ENCODE peak calls at places on chromosome 22, in six cellular contexts. A is IMR-90, Z is neuronal stem cell, H is H1, I is H9, Q is mesenchymal stem cell. B is an unnamed sample.

GRCh38 chr22:33875316-33875715 is 45.0 kb downstream of the LARGE1 start:
- DNase-seq in A (no peak), Z (no peak), H (no peak), I (no peak), Q (no peak), B (no peak)

GRCh38 chr22:21927174-21927823 is 25.3 kb downstream of the PPM1F start:
- DNase-seq in A (no peak), Z (no peak), H (no peak), I (no peak), Q (no peak), B (no peak)

GRCh38 chr22:45548991-45549736 is 46.5 kb downstream of the FBLN1 start:
- DNase-seq in A (peak), Z (no peak), H (no peak), I (no peak), Q (peak), B (peak)

GRCh38 chr22:46688949-46689348 is 49.1 kb downstream of the CERK start:
- DNase-seq in A (no peak), Z (no peak), H (no peak), I (no peak), Q (no peak), B (no peak)

GRCh38 chr22:38135133-38135706 is 24.7 kb upstream of the BAIAP2L2 start:
- DNase-seq in A (peak), Z (no peak), H (no peak), I (no peak), Q (peak), B (no peak)

GRCh38 chr22:30802202-30803166 is 107.8 kb downstream of the OSBP2 start:
- DNase-seq in A (peak), Z (peak), H (peak), I (peak), Q (peak), B (peak)

GRCh38 chr22:42836026-42836425 is 21.0 kb downstream of the ARFGAP3 start:
- DNase-seq in A (no peak), Z (no peak), H (no peak), I (no peak), Q (no peak), B (no peak)

GRCh38 chr22:47835726-47836125 is 1073.3 kb downstream of the TBC1D22A start:
- DNase-seq in A (peak), Z (no peak), H (no peak), I (no peak), Q (peak), B (no peak)

GRCh38 chr22:48442663-48443062 is 1385.0 kb downstream of the BRD1 start:
- DNase-seq in A (no peak), Z (no peak), H (no peak), I (no peak), Q (no peak), B (no peak)

GRCh38 chr22:42931421-42932196 is 74.5 kb upstream of the ARFGAP3 start:
- DNase-seq in A (peak), Z (no peak), H (no peak), I (no peak), Q (no peak), B (no peak)

GRCh38 chr22:33539902-33540751 is 380.1 kb downstream of the LARGE1 start:
- DNase-seq in A (peak), Z (no peak), H (no peak), I (no peak), Q (no peak), B (no peak)

GRCh38 chr22:43819691-43820670 is 7.9 kb upstream of the EFCAB6 start:
- DNase-seq in A (no peak), Z (no peak), H (no peak), I (peak), Q (no peak), B (no peak)

GRCh38 chr22:48581206-48581766 is 1246.4 kb downstream of the BRD1 start:
- DNase-seq in A (no peak), Z (no peak), H (no peak), I (no peak), Q (no peak), B (no peak)

GRCh38 chr22:28231423-28231822 is 312.4 kb upstream of the PITPNB start:
- DNase-seq in A (peak), Z (peak), H (no peak), I (no peak), Q (peak), B (peak)

GRCh38 chr22:41405588-41405987 is 23.8 kb downstream of the TEF start:
- DNase-seq in A (no peak), Z (no peak), H (no peak), I (no peak), Q (no peak), B (no peak)

GRCh38 chr22:49789289-49790141 is 38.2 kb downstream of the BRD1 start:
- DNase-seq in A (peak), Z (no peak), H (no peak), I (no peak), Q (peak), B (peak)

GRCh38 chr22:31206896-31207687 is 5.0 kb upstream of the LIMK2 start:
- DNase-seq in A (no peak), Z (no peak), H (no peak), I (no peak), Q (no peak), B (no peak)

GRCh38 chr22:49462291-49462690 is 365.4 kb downstream of the BRD1 start:
- DNase-seq in A (no peak), Z (no peak), H (no peak), I (no peak), Q (no peak), B (no peak)

GRCh38 chr22:30871391-30872281 is 96.9 kb downstream of the MORC2 start:
- DNase-seq in A (no peak), Z (no peak), H (no peak), I (peak), Q (no peak), B (no peak)

GRCh38 chr22:45756558-45756957 is 84.9 kb downstream of the ATXN10 start:
- DNase-seq in A (peak), Z (no peak), H (no peak), I (no peak), Q (no peak), B (no peak)

GRCh38 chr22:16601437-16602223 is 9.0 kb upstream of the CCT8L2 start:
- DNase-seq in A (no peak), Z (no peak), H (no peak), I (no peak), Q (no peak), B (no peak)

GRCh38 chr22:22787805-22788459 is 99.7 kb upstream of the IGLL5 start:
- DNase-seq in A (peak), Z (peak), H (no peak), I (peak), Q (peak), B (peak)

GRCh38 chr22:38180841-38181452 is 683 bp downstream of the PLA2G6 start:
- DNase-seq in A (no peak), Z (no peak), H (no peak), I (no peak), Q (no peak), B (peak)

GRCh38 chr22:17191163-17191562 is 28.1 kb downstream of the ADA2 start:
- DNase-seq in A (peak), Z (no peak), H (no peak), I (no peak), Q (peak), B (no peak)

GRCh38 chr22:43464809-43465208 is 53.0 kb downstream of the MPPED1 start:
- DNase-seq in A (no peak), Z (no peak), H (no peak), I (no peak), Q (no peak), B (no peak)

GRCh38 chr22:41983516-41983915 is 14.3 kb downstream of the SEPTIN3 start:
- DNase-seq in A (no peak), Z (no peak), H (no peak), I (no peak), Q (peak), B (no peak)

GRCh38 chr22:42565956-42566355 is 12.2 kb downstream of the SERHL2 start:
- DNase-seq in A (no peak), Z (no peak), H (no peak), I (no peak), Q (no peak), B (no peak)

GRCh38 chr22:33635766-33636165 is 284.5 kb downstream of the LARGE1 start:
- DNase-seq in A (no peak), Z (no peak), H (no peak), I (no peak), Q (no peak), B (no peak)

GRCh38 chr22:49787861-49788260 is 39.8 kb downstream of the BRD1 start:
- DNase-seq in A (no peak), Z (no peak), H (no peak), I (no peak), Q (no peak), B (no peak)

GRCh38 chr22:47696776-47697175 is 934.3 kb downstream of the TBC1D22A start:
- DNase-seq in A (no peak), Z (no peak), H (no peak), I (no peak), Q (no peak), B (no peak)

GRCh38 chr22:45997077-45997774 is 20.3 kb upstream of the WNT7B start:
- DNase-seq in A (peak), Z (no peak), H (no peak), I (peak), Q (peak), B (peak)

GRCh38 chr22:32326647-32327046 is 31.0 kb upstream of the RFPL3 start:
- DNase-seq in A (no peak), Z (no peak), H (no peak), I (no peak), Q (no peak), B (no peak)

GRCh38 chr22:45673482-45674175 is 2.0 kb downstream of the ATXN10 start:
- DNase-seq in A (no peak), Z (no peak), H (no peak), I (no peak), Q (no peak), B (no peak)

GRCh38 chr22:38426628-38427027 is 28.4 kb downstream of the KCNJ4 start:
- DNase-seq in A (no peak), Z (no peak), H (no peak), I (no peak), Q (no peak), B (no peak)

GRCh38 chr22:48494256-48494967 is 1333.3 kb downstream of the BRD1 start:
- DNase-seq in A (no peak), Z (no peak), H (no peak), I (no peak), Q (no peak), B (no peak)

GRCh38 chr22:50706481-50707125 is 31.4 kb upstream of the ACR start:
- DNase-seq in A (no peak), Z (no peak), H (no peak), I (no peak), Q (no peak), B (no peak)

GRCh38 chr22:29798318-29798717 is 31.1 kb downstream of the UQCR10 start:
- DNase-seq in A (no peak), Z (no peak), H (no peak), I (no peak), Q (peak), B (no peak)
- H2BK120ac ChIP-seq in A (peak), Z (no peak), H (no peak), I (no peak), Q (peak), B (no peak)

DNA sequence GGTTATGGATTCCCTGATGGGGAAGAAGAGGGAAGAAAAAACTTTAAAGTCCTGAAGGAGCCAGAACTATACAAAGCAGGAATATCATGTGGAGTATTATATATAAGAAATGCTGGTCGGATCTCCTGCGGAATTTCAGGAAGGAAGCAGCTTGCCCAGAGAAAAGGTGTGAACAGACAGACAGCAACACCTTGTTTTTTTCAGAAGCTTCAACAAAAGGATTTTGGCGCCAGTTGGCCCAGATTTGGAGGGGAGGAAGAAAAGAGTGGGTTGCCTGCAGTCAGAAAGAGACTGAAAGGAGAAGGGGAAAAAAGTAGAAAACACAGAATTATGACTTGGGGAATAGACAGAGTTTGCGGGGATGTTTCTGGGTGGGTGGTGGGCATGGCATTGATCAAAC is 45.2 kb downstream of the SEZ6L start:
- DNase-seq in A (no peak), Z (no peak), H (no peak), I (no peak), Q (no peak), B (no peak)
- H2BK15ac ChIP-seq in A (no peak), Z (no peak), H (no peak), I (no peak), Q (no peak), B (no peak)

GRCh38 chr22:39433476-39434242 is 23.2 kb upstream of the MGAT3 start:
- DNase-seq in A (no peak), Z (no peak), H (no peak), I (no peak), Q (no peak), B (no peak)

GRCh38 chr22:39434721-39435120 is 22.1 kb upstream of the MGAT3 start:
- DNase-seq in A (no peak), Z (no peak), H (no peak), I (no peak), Q (no peak), B (no peak)

GRCh38 chr22:39432361-39432811 is 24.4 kb upstream of the MGAT3 start:
- DNase-seq in A (no peak), Z (no peak), H (no peak), I (peak), Q (no peak), B (no peak)

GRCh38 chr22:39435616-39436015 is 21.2 kb upstream of the MGAT3 start:
- DNase-seq in A (no peak), Z (no peak), H (no peak), I (no peak), Q (no peak), B (no peak)

GRCh38 chr22:39434243-39434653 is 22.6 kb upstream of the MGAT3 start:
- DNase-seq in A (no peak), Z (no peak), H (no peak), I (no peak), Q (no peak), B (no peak)
- H3K4ac ChIP-seq in A (no peak), Z (no peak), H (no peak), I (no peak), Q (no peak), B (no peak)

GRCh38 chr22:19960491-19961200 is 19.0 kb upstream of the TXNRD2 start:
- DNase-seq in A (no peak), Z (no peak), H (no peak), I (no peak), Q (no peak), B (no peak)
- H2BK120ac ChIP-seq in A (no peak), Z (no peak), H (no peak), I (no peak), Q (no peak), B (no peak)

DNA sequence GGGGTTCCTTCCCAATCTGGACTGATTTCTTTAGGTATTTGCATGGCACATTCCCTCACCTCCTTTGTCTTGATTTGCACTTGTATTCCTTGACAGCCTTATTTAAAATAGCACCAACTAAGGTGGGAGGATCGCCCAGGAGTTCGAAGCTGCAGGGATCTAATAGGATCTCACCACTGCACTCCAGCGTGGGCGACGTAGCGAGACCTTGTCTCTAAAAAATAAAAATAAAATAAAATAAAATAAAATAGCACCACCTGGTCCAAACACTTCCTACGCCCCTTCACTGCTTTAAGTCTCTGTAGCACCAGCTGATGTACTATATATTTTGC is 775 bp downstream of the SLC2A11 start:
- DNase-seq in A (no peak), Z (no peak), H (no peak), I (no peak), Q (no peak), B (no peak)
- H2BK15ac ChIP-seq in A (no peak), Z (no peak), H (no peak), I (no peak), Q (no peak), B (no peak)

GRCh38 chr22:36385491-36386350 is 2.0 kb downstream of the MYH9 start:
- DNase-seq in A (no peak), Z (no peak), H (no peak), I (no peak), Q (peak), B (peak)
- H3K4ac ChIP-seq in A (peak), Z (no peak), H (no peak), I (no peak), Q (no peak), B (no peak)

GRCh38 chr22:37019309-37020191 is at the start of the genes MPST and TST:
- DNase-seq in A (peak), Z (peak), H (no peak), I (peak), Q (peak), B (peak)
- H2BK120ac ChIP-seq in A (peak), Z (peak), H (no peak), I (no peak), Q (peak), B (peak)